ENCODE peak calls at places on chromosomes 1 and 21, in seven cellular contexts. W, F, O, N, R, S and C are unnamed samples.

GRCh38 chr1:228096416-228097332 is 6.5 kb downstream of the C1orf35 start:
- DNase-seq in R (no peak), F (no peak), W (no peak), S (no peak), O (no peak), N (no peak), C (no peak)

GRCh38 chr1:226482975-226483660 is 65.4 kb upstream of the STUM start:
- DNase-seq in S (no peak), R (no peak), O (no peak), F (no peak), N (no peak), W (no peak), C (no peak)

GRCh38 chr1:102790997-102791396 is 317.3 kb downstream of the COL11A1 start:
- DNase-seq in R (no peak), W (no peak), N (no peak), O (no peak), S (no peak), F (no peak), C (no peak)

GRCh38 chr1:245901037-245901436 is 606.0 kb downstream of the SMYD3 start:
- DNase-seq in S (no peak), N (no peak), R (no peak), W (no peak), F (no peak), O (no peak), C (no peak)

GRCh38 chr1:154814106-154814505 is 56.0 kb downstream of the KCNN3 start:
- DNase-seq in N (no peak), S (no peak), F (no peak), R (no peak), W (no peak), O (no peak), C (no peak)

GRCh38 chr1:27515626-27516025 is 25.7 kb upstream of the WASF2 start:
- DNase-seq in R (no peak), W (no peak), F (no peak), N (no peak), S (no peak), O (no peak), C (no peak)

GRCh38 chr21:39972471-39972870 is 105.2 kb downstream of the PCP4 start:
- DNase-seq in F (no peak), N (no peak), W (no peak), R (no peak), O (no peak), S (no peak), C (no peak)

GRCh38 chr21:31336739-31337040 is 7.4 kb downstream of the TIAM1 start:
- DNase-seq in S (no peak), R (no peak), F (no peak), W (no peak), O (no peak), N (no peak), C (no peak)